ENCODE peak calls at places on chromosome 15, in five cellular contexts. W is EL, L is breast epithelium, Z is GM12892, S is T follicular helper cell. M is an unnamed sample.

GRCh38 chr15:67865331-67865730 is 25.5 kb upstream of the RNU6-1 start:
- DNase-seq in W (peak; percentile 30), L (no peak), Z (no peak), S (no peak), M (no peak)

GRCh38 chr15:67834249-67834592 is 5.6 kb downstream of the RNU6-1 start:
- DNase-seq in W (no peak), L (no peak), Z (no peak), S (no peak), M (no peak)

GRCh38 chr15:74423443-74424257 is 10.1 kb downstream of the SEMA7A start:
- DNase-seq in W (no peak), L (no peak), Z (no peak), S (no peak), M (no peak)

GRCh38 chr15:71149645-71150557 is 34.6 kb downstream of the THSD4 start:
- DNase-seq in W (no peak), L (no peak), Z (no peak), S (no peak), M (no peak)

GRCh38 chr15:31501074-31501473 is 174.4 kb downstream of the KLF13 start:
- DNase-seq in W (no peak), L (no peak), Z (no peak), S (no peak), M (no peak)

GRCh38 chr15:31457161-31457560 is 130.5 kb downstream of the KLF13 start:
- DNase-seq in W (no peak), L (no peak), Z (no peak), S (no peak), M (no peak)

GRCh38 chr15:75732206-75732808 is 19.7 kb upstream of the CSPG4 start:
- DNase-seq in W (no peak), L (no peak), Z (no peak), S (no peak), M (no peak)

GRCh38 chr15:79122391-79122790 is 31.8 kb upstream of the RASGRF1 start:
- DNase-seq in W (no peak), L (no peak), Z (no peak), S (no peak), M (no peak)

GRCh38 chr15:44788748-44789147 is 52.4 kb downstream of the TRIM69 start:
- DNase-seq in W (no peak), L (no peak), Z (no peak), S (no peak), M (no peak)

GRCh38 chr15:50146661-50147060 is 27.6 kb upstream of the ATP8B4 start:
- DNase-seq in W (no peak), L (no peak), Z (no peak), S (no peak), M (no peak)

GRCh38 chr15:84398763-84399701 is 163.5 kb downstream of the GOLGA6L4 start:
- DNase-seq in W (no peak), L (no peak), Z (no peak), S (no peak), M (no peak)

GRCh38 chr15:76345269-76345879 is 8.8 kb downstream of the ISL2 start:
- DNase-seq in W (no peak), L (no peak), Z (no peak), S (no peak), M (no peak)

GRCh38 chr15:39586387-39587171 is 5.7 kb downstream of the THBS1 start:
- DNase-seq in W (peak; percentile 85), L (no peak), Z (no peak), S (no peak), M (no peak)

GRCh38 chr15:76147906-76148553 is 88.2 kb downstream of the TMEM266 start:
- DNase-seq in W (peak; percentile 44), L (no peak), Z (peak; percentile 71), S (peak; percentile 28), M (peak; percentile 80)

GRCh38 chr15:75842722-75843617 is at the start of gene UBE2Q2:
- DNase-seq in W (peak; percentile 77), L (peak; percentile 53), Z (peak; percentile 72), S (peak; percentile 51), M (peak; percentile 59)

GRCh38 chr15:26722621-26723160 is 50.2 kb downstream of the GABRB3 start:
- DNase-seq in W (no peak), L (no peak), Z (no peak), S (no peak), M (no peak)

GRCh38 chr15:93476491-93477176 is 387.6 kb upstream of the RGMA start:
- DNase-seq in W (no peak), L (no peak), Z (no peak), S (no peak), M (no peak)

GRCh38 chr15:90419202-90419601 is 31.2 kb downstream of the IQGAP1 start:
- DNase-seq in W (no peak), L (no peak), Z (no peak), S (no peak), M (no peak)

GRCh38 chr15:67091073-67091965 is 25.9 kb downstream of the SMAD3 start:
- DNase-seq in W (peak; percentile 96), L (no peak), Z (no peak), S (no peak), M (no peak)